ENCODE peak calls at places on chromosomes 7 and 10, in five cellular contexts. One of them, this sample, is unnamed.
A peak's percentile ranks its signal among the peaks of the same experiment; 100 is the strongest.

GRCh38 chr7:24334012-24334411 is 50.0 kb downstream of the NPY start:
- DNase-seq in B cell: no peak
- DNase-seq in A549: no peak
- DNase-seq in EL: no peak
- DNase-seq in fibroblast of mammary gland: no peak
- DNase-seq in this sample: no peak

GRCh38 chr10:99369126-99369525 is 40.0 kb downstream of the CNNM1 start:
- DNase-seq in B cell: no peak
- DNase-seq in A549: no peak
- DNase-seq in EL: peak; percentile 67
- DNase-seq in fibroblast of mammary gland: peak; percentile 33
- DNase-seq in this sample: no peak

GRCh38 chr10:32190890-32191491 is 134.8 kb upstream of the KIF5B start:
- DNase-seq in B cell: no peak
- DNase-seq in A549: peak; percentile 42
- DNase-seq in EL: peak; percentile 44
- DNase-seq in fibroblast of mammary gland: peak; percentile 47
- DNase-seq in this sample: peak; percentile 38

GRCh38 chr7:140696024-140696678 is 357 bp upstream of the NDUFB2 start:
- DNase-seq in B cell: peak; percentile 91
- DNase-seq in A549: no peak
- DNase-seq in EL: peak; percentile 92
- DNase-seq in fibroblast of mammary gland: peak; percentile 88
- DNase-seq in this sample: peak; percentile 97

GRCh38 chr10:76001019-76001418 is 569.6 kb downstream of the LRMDA start:
- DNase-seq in B cell: no peak
- DNase-seq in A549: peak; percentile 14
- DNase-seq in EL: no peak
- DNase-seq in fibroblast of mammary gland: peak; percentile 3
- DNase-seq in this sample: no peak

GRCh38 chr7:57205000-57205399 is 72.8 kb upstream of the ZNF479 start:
- DNase-seq in B cell: no peak
- DNase-seq in A549: no peak
- DNase-seq in EL: no peak
- DNase-seq in fibroblast of mammary gland: no peak
- DNase-seq in this sample: no peak

GRCh38 chr10:80158598-80159127 is 26.1 kb downstream of the PLAC9 start:
- DNase-seq in B cell: no peak
- DNase-seq in A549: peak; percentile 81
- DNase-seq in EL: peak; percentile 99
- DNase-seq in fibroblast of mammary gland: peak; percentile 99
- DNase-seq in this sample: peak; percentile 89

GRCh38 chr7:155741061-155741460 is 71.2 kb downstream of the SHH start:
- DNase-seq in B cell: no peak
- DNase-seq in A549: no peak
- DNase-seq in EL: no peak
- DNase-seq in fibroblast of mammary gland: no peak
- DNase-seq in this sample: no peak

GRCh38 chr7:45457591-45457990 is 116.6 kb upstream of the ADCY1 start:
- DNase-seq in B cell: no peak
- DNase-seq in A549: no peak
- DNase-seq in EL: no peak
- DNase-seq in fibroblast of mammary gland: no peak
- DNase-seq in this sample: no peak

This sample was measured in hepatocyte.